ENCODE peak calls at places on chromosome 7, in five cellular contexts. A is gastrocnemius medialis, Q is adipocyte, L is left ventricle myocardium inferior, F is MM.1S. E is an unnamed sample. For H3K4me1 and H3K9me3, the result is how much of the 10 kb centered on the place peaks cover.

GRCh38 chr7:131068604-131069021 is 259.1 kb upstream of the MKLN1 start:
- DNase-seq in A (no peak), F (no peak), L (no peak), Q (peak), E (peak)

GRCh38 chr7:135160098-135160857 is 10.2 kb downstream of the CYREN start:
- DNase-seq in F (peak), Q (peak), L (no peak), A (no peak), E (no peak)

GRCh38 chr7:63071396-63071795 is 927.3 kb upstream of the ZNF722 start:
- DNase-seq in L (no peak), F (no peak), Q (no peak), A (no peak), E (no peak)

GRCh38 chr7:128347573-128348147 is 4.0 kb upstream of the RBM28 start:
- DNase-seq in F (peak), L (peak), A (no peak), Q (peak), E (peak)

GRCh38 chr7:134632937-134633540 is 13.6 kb upstream of the BPGM start:
- DNase-seq in Q (peak), L (no peak), A (no peak), F (peak), E (peak)

GRCh38 chr7:51316262-51316665 is 345 bp downstream of the COBL start:
- DNase-seq in F (peak), A (peak), L (peak), Q (no peak), E (no peak)

GRCh38 chr7:134083766-134084487 is 43.2 kb upstream of the LRGUK start:
- DNase-seq in F (no peak), L (no peak), A (no peak), Q (peak), E (no peak)

GRCh38 chr7:11212080-11212711 is 238.5 kb downstream of the PHF14 start:
- DNase-seq in A (no peak), Q (peak), F (peak), L (no peak), E (peak)

GRCh38 chr7:132895231-132895630 is 186.7 kb downstream of the CHCHD3 start:
- DNase-seq in A (no peak), Q (peak), F (no peak), L (no peak), E (no peak)

GRCh38 chr7:154916381-154917213 is 86.3 kb downstream of the PAXIP1 start:
- DNase-seq in Q (no peak), F (no peak), A (no peak), L (no peak), E (no peak)

GRCh38 chr7:140640727-140641531 is at the start of gene DENND2A:
- DNase-seq in Q (peak), L (peak), F (no peak), A (peak), E (peak)

GRCh38 chr7:41448104-41448503 is 254.8 kb downstream of the INHBA start:
- DNase-seq in Q (peak), A (no peak), F (no peak), L (no peak), E (no peak)

GRCh38 chr7:139773372-139773771 is 4.4 kb downstream of the HIPK2 start:
- DNase-seq in Q (no peak), A (no peak), F (peak), L (no peak), E (no peak)

GRCh38 chr7:154903083-154903731 is 99.7 kb downstream of the PAXIP1 start:
- DNase-seq in A (no peak), L (no peak), Q (no peak), F (no peak), E (peak)

GRCh38 chr7:80372415-80372814 is 139.4 kb downstream of the GNAT3 start:
- DNase-seq in F (no peak), L (no peak), A (no peak), Q (peak), E (no peak)

GRCh38 chr7:111869266-111869665 is 307.0 kb upstream of the IMMP2L start:
- DNase-seq in Q (no peak), L (no peak), F (no peak), A (no peak), E (no peak)

GRCh38 chr7:32158751-32159360 is 88.6 kb upstream of the PDE1C start:
- DNase-seq in F (no peak), L (no peak), Q (no peak), A (no peak), E (no peak)

GRCh38 chr7:113199841-113200240 is 81.5 kb upstream of the SMIM30 start:
- DNase-seq in A (no peak), L (no peak), Q (peak), F (no peak), E (no peak)

GRCh38 chr7:96337519-96337918 is 15.6 kb upstream of the SLC25A13 start:
- DNase-seq in Q (peak), A (no peak), F (no peak), L (no peak), E (no peak)

GRCh38 chr7:1567893-1568292 is 1.9 kb downstream of the PSMG3 start:
- DNase-seq in L (no peak), F (no peak), Q (no peak), A (peak), E (no peak)

GRCh38 chr7:47100815-47101435 is 481.0 kb downstream of the TNS3 start:
- DNase-seq in F (peak), L (peak), Q (peak), A (no peak), E (peak)

GRCh38 chr7:108423089-108423989 is 32.9 kb downstream of the NRCAM start:
- DNase-seq in F (no peak), A (no peak), L (no peak), Q (no peak), E (no peak)

GRCh38 chr7:351681-352480 is 61.9 kb downstream of the FOXL3 start:
- DNase-seq in F (no peak), Q (no peak), L (no peak), A (no peak), E (no peak)

GRCh38 chr7:81949306-81949705 is 179.5 kb upstream of the HGF start:
- DNase-seq in A (no peak), L (no peak), F (no peak), Q (no peak), E (no peak)

GRCh38 chr7:122850528-122850927 is 35.7 kb downstream of the CADPS2 start:
- DNase-seq in L (no peak), A (no peak), F (no peak), Q (no peak), E (no peak)

GRCh38 chr7:130854481-130854880 is 120.5 kb upstream of the KLF14 start:
- DNase-seq in F (no peak), Q (no peak), L (no peak), A (no peak), E (no peak)

GRCh38 chr7:47600199-47601118 is 18.5 kb upstream of the TNS3 start:
- DNase-seq in Q (peak), L (no peak), F (peak), A (no peak), E (no peak)

GRCh38 chr7:33351709-33352108 is 222.3 kb downstream of the BBS9 start:
- DNase-seq in L (no peak), A (no peak), F (no peak), Q (no peak), E (peak)

GRCh38 chr7:28203498-28204240 is 23.1 kb upstream of the JAZF1 start:
- DNase-seq in L (no peak), A (no peak), F (no peak), Q (peak), E (no peak)

DNA sequence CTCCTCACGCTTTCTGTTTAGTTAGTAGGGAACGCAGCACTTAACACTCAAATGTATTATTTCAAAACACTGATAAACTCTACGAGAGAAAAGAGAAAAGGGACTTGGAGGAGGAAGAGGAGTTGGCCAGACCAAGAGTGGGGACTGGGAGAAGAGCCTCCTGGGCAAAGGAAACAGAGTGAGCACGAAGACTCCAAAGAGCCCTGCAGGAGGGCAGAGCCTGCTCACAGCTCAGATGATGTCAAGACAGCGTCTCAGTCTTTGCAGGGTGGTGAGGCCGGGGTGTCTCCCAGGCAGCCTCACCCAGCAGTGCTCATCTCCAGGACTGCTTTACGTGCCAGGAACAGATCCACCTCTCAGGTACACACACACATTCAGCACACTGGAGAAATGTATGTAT is 41.2 kb downstream of the CYTH3 start:
- DNase-seq in F (no peak), Q (no peak), A (no peak), L (no peak), E (peak)
- H3K4me1 ChIP-seq in F (under half), Q (under half), A (under half), L (half or more), E (under half)

GRCh38 chr7:158323741-158324396 is 263.8 kb downstream of the PTPRN2 start:
- DNase-seq in Q (no peak), F (no peak), L (no peak), A (no peak), E (no peak)

GRCh38 chr7:158320328-158320727 is 267.3 kb downstream of the PTPRN2 start:
- DNase-seq in L (no peak), F (no peak), Q (no peak), A (no peak), E (no peak)

GRCh38 chr7:158322616-158323530 is 264.8 kb downstream of the PTPRN2 start:
- DNase-seq in Q (no peak), F (no peak), A (no peak), L (no peak), E (peak)

GRCh38 chr7:158321056-158321700 is 266.4 kb downstream of the PTPRN2 start:
- DNase-seq in F (no peak), Q (no peak), A (no peak), L (no peak), E (no peak)

GRCh38 chr7:158321936-158322615 is 265.5 kb downstream of the PTPRN2 start:
- DNase-seq in F (no peak), L (no peak), Q (no peak), A (no peak), E (no peak)
- H3K9me3 ChIP-seq in F (under half), L (under half), Q (under half), A (under half), E (under half)

GRCh38 chr7:4727914-4728705 is 46.0 kb downstream of the FOXK1 start:
- DNase-seq in L (no peak), Q (no peak), A (no peak), F (no peak), E (no peak)
- H3K4me1 ChIP-seq in L (half or more), Q (under half), A (under half), F (under half), E (under half)

DNA sequence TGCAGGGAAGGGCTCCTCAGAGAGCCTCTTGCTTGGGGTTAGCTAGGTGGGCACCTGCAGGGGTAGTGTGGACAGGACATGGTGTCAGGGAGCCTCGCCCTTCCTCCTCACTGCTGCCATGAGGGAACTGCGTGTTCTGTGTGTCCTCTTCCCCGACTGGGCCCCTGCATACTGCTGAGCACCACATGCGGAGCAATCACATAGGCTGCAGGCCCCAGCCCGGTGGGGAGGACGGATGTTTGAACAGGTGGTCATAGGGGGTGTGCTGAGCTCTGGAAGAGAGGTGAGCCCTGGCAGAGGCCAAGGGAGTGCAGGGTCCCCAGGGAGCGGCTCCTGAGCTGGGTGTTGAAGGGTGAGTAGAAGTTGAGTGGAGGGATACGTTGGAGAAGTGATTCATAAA is 48.3 kb upstream of the ZMIZ2 start:
- DNase-seq in A (no peak), F (no peak), Q (no peak), L (no peak), E (no peak)
- H3K9me3 ChIP-seq in A (under half), F (under half), Q (under half), L (under half), E (under half)

DNA sequence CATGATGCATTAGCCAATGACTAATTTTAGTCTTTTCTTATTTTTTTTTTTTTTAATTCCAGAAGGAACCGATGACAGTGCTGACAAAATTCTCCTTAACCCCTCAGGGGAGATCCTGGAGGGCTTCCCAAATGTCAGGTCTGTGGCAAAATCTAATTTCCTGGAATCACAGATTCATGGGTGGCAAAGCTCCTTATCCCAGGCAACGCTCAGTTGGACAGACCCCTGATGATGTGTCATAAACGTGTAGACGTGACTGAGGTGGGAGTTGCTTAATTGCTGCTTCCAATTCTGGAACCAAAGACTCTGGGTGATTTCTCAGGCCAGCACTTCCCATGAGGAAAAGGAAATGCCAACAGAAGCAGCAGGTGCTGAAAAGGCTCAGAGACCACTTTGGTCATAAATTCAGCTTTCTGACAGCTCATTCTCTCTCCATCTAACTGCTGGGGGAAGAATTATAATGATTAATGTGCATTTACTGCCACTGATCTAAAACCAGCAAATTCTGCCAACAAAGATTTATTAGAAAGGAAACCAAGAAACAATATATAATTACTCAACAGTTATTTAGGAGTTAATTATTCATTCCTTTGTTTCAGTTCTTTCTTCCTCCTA is 88.7 kb downstream of the OSBPL3 start:
- DNase-seq in F (no peak), A (no peak), L (no peak), Q (no peak), E (no peak)
- H3K4me1 ChIP-seq in F (under half), A (under half), L (under half), Q (under half), E (under half)

DNA sequence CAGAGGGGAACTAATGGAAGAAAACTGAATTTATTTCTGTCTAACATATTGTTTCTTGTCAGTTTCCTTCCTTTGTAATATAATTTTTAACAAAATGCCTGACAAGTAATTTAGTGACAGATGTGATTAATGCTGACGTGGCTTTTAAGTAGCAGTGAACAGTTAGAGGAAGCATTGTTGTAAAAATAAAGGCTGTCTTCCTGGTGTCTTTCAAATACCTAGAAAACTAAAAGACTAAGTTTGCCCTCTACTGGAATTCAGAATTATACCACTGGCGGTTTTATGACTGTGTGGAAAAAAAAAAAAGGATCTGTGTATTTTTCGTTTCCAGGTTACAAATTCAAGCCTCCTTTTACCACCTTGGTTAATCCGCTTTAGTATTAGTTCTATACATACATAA is 217.1 kb upstream of the DPP6 start:
- DNase-seq in L (no peak), Q (no peak), A (no peak), F (peak), E (no peak)
- H3K9me3 ChIP-seq in L (under half), Q (under half), A (under half), F (under half), E (under half)

DNA sequence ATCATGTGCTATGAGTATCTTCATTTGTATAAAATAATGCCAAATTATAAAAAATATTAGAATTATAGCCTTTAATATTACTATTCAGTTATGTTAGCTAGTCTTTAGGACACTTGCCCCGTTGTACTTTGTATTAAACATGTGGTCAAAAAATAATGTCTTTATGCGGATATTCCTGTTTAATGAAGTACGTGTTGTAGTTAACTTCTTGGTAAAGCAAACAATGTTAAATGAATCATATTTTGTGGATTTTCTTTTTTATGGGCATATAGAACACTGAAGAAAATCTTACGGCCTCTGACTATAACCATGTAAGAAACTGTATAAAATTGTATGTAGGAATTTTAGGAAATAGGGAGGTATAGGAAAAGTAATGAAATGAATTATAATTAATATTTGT is 14.3 kb downstream of the GLCCI1 start:
- DNase-seq in L (no peak), A (no peak), F (no peak), Q (no peak), E (no peak)
- H3K4me1 ChIP-seq in L (under half), A (under half), F (under half), Q (under half), E (under half)

GRCh38 chr7:69448071-69448470 is 150.2 kb upstream of the AUTS2 start:
- DNase-seq in Q (no peak), A (no peak), F (no peak), L (no peak), E (no peak)
- H3K9me3 ChIP-seq in Q (under half), A (under half), F (under half), L (under half), E (under half)

E was measured in neural progenitor cell.